ENCODE peak calls at places on chromosomes 11 and 22, in five cellular contexts. J is Peyer's patch, P is astrocyte, F is psoas muscle, Y is choroid plexus epithelial cell. X is an unnamed sample.

GRCh38 chr11:10409207-10409661 is 45.8 kb upstream of the AMPD3 start:
- DNase-seq in J (no peak), P (no peak), F (peak), Y (no peak), X (no peak)

GRCh38 chr11:126359431-126360048 is 4.1 kb downstream of the ST3GAL4 start:
- DNase-seq in J (no peak), P (peak), F (peak), Y (peak), X (no peak)

GRCh38 chr11:11036185-11037161 is 178.6 kb upstream of the ZBED5 start:
- DNase-seq in J (no peak), P (peak), F (no peak), Y (peak), X (peak)

GRCh38 chr22:46072030-46072881 is 78.1 kb upstream of the PPARA start:
- DNase-seq in J (peak), P (no peak), F (peak), Y (peak), X (peak)

GRCh38 chr11:86576946-86577624 is 95.3 kb downstream of the ME3 start:
- DNase-seq in J (no peak), P (no peak), F (no peak), Y (no peak), X (no peak)

GRCh38 chr11:15327786-15328231 is 213.1 kb downstream of the INSC start:
- DNase-seq in J (peak), P (peak), F (peak), Y (peak), X (peak)

GRCh38 chr11:69352181-69352580 is 58.2 kb downstream of the MYEOV start:
- DNase-seq in J (no peak), P (peak), F (no peak), Y (no peak), X (no peak)

GRCh38 chr11:28289444-28289843 is 181.3 kb downstream of the METTL15 start:
- DNase-seq in J (no peak), P (peak), F (no peak), Y (peak), X (no peak)

GRCh38 chr22:25782831-25783230 is 40.8 kb downstream of the MYO18B start:
- DNase-seq in J (no peak), P (no peak), F (no peak), Y (no peak), X (no peak)

GRCh38 chr11:110710520-110711381 is 1.5 kb downstream of the ARHGAP20 start:
- DNase-seq in J (peak), P (peak), F (peak), Y (peak), X (peak)

GRCh38 chr22:49281467-49282340 is 546.0 kb downstream of the BRD1 start:
- DNase-seq in J (no peak), P (peak), F (no peak), Y (no peak), X (no peak)

GRCh38 chr22:46613606-46613997 is 6.6 kb upstream of the GRAMD4 start:
- DNase-seq in J (no peak), P (no peak), F (peak), Y (peak), X (peak)

GRCh38 chr11:75475767-75476650 is 43.0 kb upstream of the KLHL35 start:
- DNase-seq in J (no peak), P (no peak), F (peak), Y (peak), X (no peak)

GRCh38 chr11:103633037-103633788 is 403.2 kb upstream of the DDI1 start:
- DNase-seq in J (no peak), P (peak), F (no peak), Y (peak), X (no peak)

GRCh38 chr11:4118107-4118506 is 23.5 kb downstream of the RRM1 start:
- DNase-seq in J (no peak), P (peak), F (no peak), Y (peak), X (no peak)

GRCh38 chr22:46054091-46054877 is 77.3 kb upstream of the WNT7B start:
- DNase-seq in J (peak), P (peak), F (peak), Y (peak), X (no peak)

DNA sequence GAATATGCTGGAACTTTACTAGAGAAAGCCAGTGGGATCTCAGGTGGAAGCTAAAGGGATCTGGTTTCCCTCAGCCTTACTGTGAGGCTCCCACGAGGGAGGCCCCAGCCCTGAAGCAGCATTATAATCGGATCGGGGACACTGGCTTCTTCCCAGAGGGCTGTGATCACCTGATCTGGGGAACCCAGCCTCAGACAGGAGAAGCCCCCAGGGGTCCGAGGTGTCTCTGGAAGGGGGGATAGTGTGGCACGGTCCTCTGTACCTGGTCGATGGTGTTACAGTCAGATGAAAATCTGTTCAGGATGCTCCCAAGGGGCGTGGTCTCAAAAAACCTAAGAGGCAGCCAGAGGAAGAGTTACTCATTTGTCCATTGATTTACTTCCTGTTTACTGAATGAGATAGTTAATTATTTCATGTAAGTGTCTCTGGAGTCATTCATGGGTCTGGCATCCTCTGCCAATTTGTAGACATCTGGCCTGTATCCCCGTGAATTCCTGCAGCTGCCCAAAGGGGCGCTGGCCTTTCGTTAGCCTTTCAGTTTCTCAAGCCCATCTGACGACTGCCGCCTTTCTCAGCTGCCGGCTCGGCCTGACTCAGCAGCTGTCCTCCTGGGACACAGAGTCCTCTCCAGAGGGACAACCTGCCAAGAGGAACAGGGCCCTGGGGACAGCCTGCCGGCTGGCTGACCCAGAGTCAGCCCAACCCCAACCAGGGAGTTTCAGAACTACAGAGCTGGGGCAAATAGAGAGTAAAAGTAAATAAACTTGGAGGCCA is 17.0 kb upstream of the KCNJ11 start:
- DNase-seq in J (peak), P (no peak), F (peak), Y (peak), X (no peak)
- TF ChIP-seq CTCF in J (no peak), P (no peak), F (peak), Y (peak), X (no peak)

GRCh38 chr11:113014262-113014661 is 53.0 kb downstream of the NCAM1 start:
- DNase-seq in J (no peak), P (no peak), F (no peak), Y (no peak), X (no peak)

GRCh38 chr11:113018913-113019312 is 57.7 kb downstream of the NCAM1 start:
- DNase-seq in J (no peak), P (no peak), F (no peak), Y (no peak), X (no peak)

GRCh38 chr11:113016905-113017304 is 55.7 kb downstream of the NCAM1 start:
- DNase-seq in J (no peak), P (no peak), F (no peak), Y (no peak), X (no peak)

DNA sequence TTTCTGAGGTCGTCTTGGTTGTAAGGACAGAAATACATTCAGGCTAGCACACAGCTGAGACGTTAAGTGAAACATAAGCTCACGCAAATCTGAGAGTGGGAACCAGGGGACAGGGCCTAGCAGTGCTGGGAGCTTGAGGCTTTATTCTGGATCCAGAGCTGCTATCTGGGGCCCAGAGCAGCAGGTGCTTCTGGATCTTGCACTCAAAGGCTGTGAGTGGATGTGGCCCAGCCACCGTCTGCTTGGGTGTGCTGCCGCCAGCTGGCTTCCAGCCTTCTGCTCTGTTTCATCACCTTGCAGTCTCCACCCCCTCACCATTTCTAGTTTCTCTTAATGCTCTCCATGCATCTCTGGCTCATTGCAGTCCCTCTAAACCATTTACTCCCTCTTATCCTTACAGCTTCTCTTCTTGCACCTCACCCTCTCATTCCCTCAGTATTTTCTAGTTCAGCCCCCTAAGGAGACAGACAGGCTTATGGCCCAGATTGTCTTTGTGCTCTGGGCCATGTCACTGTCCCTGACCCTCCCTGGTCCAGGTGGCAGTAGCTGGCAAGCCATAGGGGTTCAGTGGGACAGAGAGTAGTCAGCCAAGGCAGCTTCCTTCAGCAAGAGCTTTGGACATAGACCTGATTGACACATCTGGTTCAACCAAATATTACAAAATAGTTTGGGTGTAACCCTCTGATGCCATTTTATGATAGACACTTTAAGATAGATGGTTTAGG is 53.7 kb downstream of the NCAM1 start:
- DNase-seq in J (no peak), P (no peak), F (peak), Y (peak), X (no peak)
- TF ChIP-seq CTCF in J (no peak), P (no peak), F (no peak), Y (no peak), X (no peak)

DNA sequence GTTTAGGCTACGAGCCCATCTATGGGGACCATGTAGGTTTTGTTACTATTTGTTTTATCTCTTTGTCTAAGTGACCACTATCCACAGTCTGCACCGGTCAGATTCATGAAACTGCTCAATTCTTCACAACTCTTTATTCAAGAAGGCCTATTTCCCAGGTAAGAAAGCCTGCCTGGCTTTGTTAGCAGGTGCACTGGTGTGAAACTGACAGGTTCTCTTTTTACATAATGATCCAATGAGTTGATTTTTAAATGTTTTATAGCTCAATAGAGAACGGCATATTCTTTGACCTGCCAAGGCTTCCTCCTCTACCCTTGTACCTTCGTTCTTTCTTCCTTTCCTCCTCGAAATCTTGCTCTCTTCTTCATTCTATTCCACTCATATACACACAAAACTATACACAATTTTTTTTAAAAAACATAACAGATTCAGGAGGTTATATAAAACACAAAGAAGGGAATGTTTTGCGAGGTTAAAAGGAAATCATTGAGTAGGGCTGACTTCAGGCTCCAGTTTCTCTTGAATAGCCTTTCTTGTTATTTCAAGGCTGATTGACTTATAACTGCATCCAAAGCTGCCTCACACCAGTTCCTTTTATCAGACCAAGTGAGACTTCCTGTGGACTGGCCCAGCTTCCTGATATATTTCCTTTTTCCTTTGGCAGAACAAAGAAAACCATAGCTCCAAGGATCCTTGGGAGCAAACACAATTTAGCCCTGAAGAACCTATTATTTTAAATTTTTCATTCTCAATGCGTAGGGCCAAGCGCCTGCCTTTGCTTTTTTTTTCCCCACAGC is 11.4 kb downstream of the FLI1 start:
- DNase-seq in J (no peak), P (no peak), F (no peak), Y (no peak), X (no peak)
- TF ChIP-seq CTCF in J (no peak), P (no peak), F (no peak), Y (no peak), X (no peak)

GRCh38 chr22:50576070-50576469 is 2.2 kb downstream of the CPT1B start:
- DNase-seq in J (peak), P (peak), F (no peak), Y (peak), X (no peak)
- TF ChIP-seq CTCF in J (peak), P (peak), F (peak), Y (peak), X (no peak)

GRCh38 chr11:12303431-12304149 is 73.8 kb upstream of the PARVA start:
- DNase-seq in J (no peak), P (no peak), F (no peak), Y (peak), X (no peak)
- TF ChIP-seq CTCF in J (no peak), P (no peak), F (no peak), Y (no peak), X (no peak)

DNA sequence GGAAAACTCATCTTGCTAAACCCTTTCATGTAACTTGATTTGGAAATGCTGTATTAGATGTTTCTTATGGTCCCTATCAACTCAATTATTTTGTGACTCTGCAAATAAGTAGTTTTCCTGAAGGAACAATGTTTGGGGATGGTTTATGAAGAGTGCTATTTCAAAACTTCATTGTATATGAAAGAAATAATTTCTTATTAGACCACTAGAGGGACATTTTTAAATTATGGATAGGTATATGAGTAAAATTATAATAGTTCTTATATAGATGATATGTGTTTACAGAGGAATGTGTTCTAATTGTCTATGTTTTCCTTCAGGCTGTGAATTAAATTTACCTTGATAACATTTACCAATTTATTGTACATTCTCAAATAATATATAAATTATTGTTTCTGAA is 509.4 kb upstream of the RAG2 start:
- DNase-seq in J (no peak), P (no peak), F (no peak), Y (no peak), X (no peak)
- TF ChIP-seq CTCF in J (no peak), P (no peak), F (no peak), Y (no peak), X (no peak)

GRCh38 chr22:17120281-17120680 is 879 bp downstream of the TMEM121B start:
- DNase-seq in J (no peak), P (peak), F (peak), Y (peak), X (peak)

GRCh38 chr22:17118342-17118741 is 2.8 kb downstream of the TMEM121B start:
- DNase-seq in J (no peak), P (no peak), F (no peak), Y (no peak), X (no peak)

GRCh38 chr22:17117890-17118289 is 3.3 kb downstream of the TMEM121B start:
- DNase-seq in J (no peak), P (no peak), F (no peak), Y (no peak), X (no peak)

GRCh38 chr22:17120711-17121234 is 387 bp downstream of the TMEM121B start:
- DNase-seq in J (no peak), P (no peak), F (no peak), Y (no peak), X (no peak)

DNA sequence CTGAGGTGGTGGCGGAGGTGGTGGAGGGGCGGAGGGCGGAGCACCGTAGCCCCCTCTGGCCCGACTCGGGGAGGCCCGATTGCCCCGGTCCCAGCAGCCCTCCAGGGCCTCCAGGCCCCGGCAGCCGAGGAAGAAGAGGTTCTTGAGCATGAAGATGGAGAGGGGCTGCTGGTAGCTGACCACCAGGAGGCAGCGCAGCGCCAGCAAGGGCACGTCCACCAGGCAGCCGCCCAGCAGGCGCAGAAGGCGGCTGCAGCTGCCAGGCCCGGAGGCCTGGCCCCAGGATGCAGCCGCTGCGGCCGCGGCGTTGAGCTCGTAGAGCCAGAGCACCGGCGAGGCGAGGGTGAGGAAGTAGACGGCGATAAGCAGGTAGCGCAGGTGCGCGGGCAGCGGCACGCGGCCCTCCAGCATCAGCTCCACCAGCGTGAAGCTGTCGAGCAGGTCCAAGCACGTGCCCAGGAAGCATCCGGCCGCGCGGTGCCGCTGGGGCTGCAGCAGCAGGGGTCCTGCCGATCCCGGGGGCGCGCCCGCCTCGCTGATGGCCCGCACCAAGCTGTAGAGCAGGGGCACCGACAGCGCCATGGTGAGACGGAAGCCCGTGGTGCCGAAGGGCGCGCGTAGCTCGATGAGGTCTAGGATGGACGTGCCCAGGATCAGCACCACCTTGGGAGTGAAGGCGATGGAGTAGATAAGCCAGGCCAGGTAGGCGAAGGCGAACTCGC is 1.5 kb downstream of the TMEM121B start:
- DNase-seq in J (peak), P (no peak), F (no peak), Y (peak), X (no peak)
- TF ChIP-seq CTCF in J (peak), P (no peak), F (peak), Y (peak), X (no peak)

GRCh38 chr11:6603287-6604080 is at the start of the genes ILK and RRP8:
- DNase-seq in J (peak), P (peak), F (peak), Y (peak), X (peak)
- TF ChIP-seq CTCF in J (peak), P (no peak), F (peak), Y (peak), X (no peak)

DNA sequence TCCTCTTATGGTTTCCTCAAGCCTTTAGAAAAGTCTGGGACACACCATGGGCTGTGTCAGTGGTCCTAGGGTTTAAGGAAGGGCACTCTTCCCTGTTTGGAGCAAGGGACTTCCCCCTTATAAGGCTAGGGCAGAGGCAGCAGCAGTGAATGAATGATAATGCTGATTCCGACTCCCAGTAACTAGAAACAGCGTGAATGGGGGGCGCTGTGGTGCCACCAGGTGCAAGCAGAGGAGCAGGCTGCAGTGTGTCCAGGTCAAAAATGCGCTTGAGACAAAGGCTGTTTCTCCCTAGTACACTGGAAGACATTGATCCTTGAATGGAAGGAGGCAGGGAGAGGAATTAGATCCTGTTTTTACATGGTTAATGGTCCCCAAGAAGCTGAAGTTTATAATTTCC is 11.6 kb upstream of the RIC3 start:
- DNase-seq in J (no peak), P (no peak), F (no peak), Y (no peak), X (no peak)
- TF ChIP-seq CTCF in J (no peak), P (no peak), F (no peak), Y (no peak), X (no peak)

GRCh38 chr22:39212721-39213376 is 31.9 kb downstream of the PDGFB start:
- DNase-seq in J (peak), P (no peak), F (no peak), Y (peak), X (no peak)
- TF ChIP-seq CTCF in J (no peak), P (no peak), F (no peak), Y (peak), X (no peak)